ENCODE peak calls at places on chromosomes 3 and 15, in four cellular contexts. One of them, this sample, is unnamed.

GRCh38 chr3:35946121-35946856 is 307.0 kb downstream of the ARPP21 start:
- DNase-seq in KBM-7: peak
- DNase-seq in psoas muscle: no peak
- DNase-seq in HFFc6: no peak
- DNase-seq in this sample: no peak

GRCh38 chr3:151171145-151171544 is 31.9 kb downstream of the GPR171 start:
- DNase-seq in KBM-7: peak
- DNase-seq in psoas muscle: no peak
- DNase-seq in HFFc6: no peak
- DNase-seq in this sample: peak

GRCh38 chr3:72903004-72903403 is 15.2 kb downstream of the GXYLT2 start:
- DNase-seq in KBM-7: no peak
- DNase-seq in psoas muscle: no peak
- DNase-seq in HFFc6: peak
- DNase-seq in this sample: peak

GRCh38 chr3:29972594-29972993 is 633.8 kb upstream of the TGFBR2 start:
- DNase-seq in KBM-7: no peak
- DNase-seq in psoas muscle: no peak
- DNase-seq in HFFc6: peak
- DNase-seq in this sample: peak

GRCh38 chr15:57377478-57377847 is 1.2 kb downstream of the CGNL1 start:
- DNase-seq in KBM-7: no peak
- DNase-seq in psoas muscle: no peak
- DNase-seq in HFFc6: no peak
- DNase-seq in this sample: no peak

GRCh38 chr3:26653811-26654379 is 31.3 kb downstream of the LRRC3B start:
- DNase-seq in KBM-7: no peak
- DNase-seq in psoas muscle: no peak
- DNase-seq in HFFc6: no peak
- DNase-seq in this sample: no peak

GRCh38 chr15:68408526-68408925 is 23.4 kb downstream of the ITGA11 start:
- DNase-seq in KBM-7: no peak
- DNase-seq in psoas muscle: no peak
- DNase-seq in HFFc6: no peak
- DNase-seq in this sample: no peak

GRCh38 chr3:134066539-134067310 is 37.0 kb upstream of the SLCO2A1 start:
- DNase-seq in KBM-7: no peak
- DNase-seq in psoas muscle: no peak
- DNase-seq in HFFc6: no peak
- DNase-seq in this sample: no peak

GRCh38 chr15:59026207-59026606 is 38.7 kb downstream of the RNF111 start:
- DNase-seq in KBM-7: no peak
- DNase-seq in psoas muscle: no peak
- DNase-seq in HFFc6: no peak
- DNase-seq in this sample: no peak